ENCODE peak calls at places on chromosomes 3 and 15, in six cellular contexts. M, G, D, E, W and J are unnamed samples.

GRCh38 chr3:177193706-177194268 is 3.5 kb downstream of the TBL1XR1 start:
- DNase-seq in D (peak), W (no peak), E (peak), M (no peak), G (no peak), J (no peak)

GRCh38 chr3:109257269-109257668 is 59.0 kb downstream of the DPPA2 start:
- DNase-seq in W (no peak), D (no peak), G (no peak), M (no peak), E (peak), J (peak)

GRCh38 chr3:38039101-38039898 is at the start of gene DLEC1:
- DNase-seq in W (peak), M (peak), E (peak), D (no peak), G (peak), J (no peak)

GRCh38 chr3:133413166-133414020 is 13.5 kb downstream of the BFSP2 start:
- DNase-seq in D (no peak), E (peak), M (no peak), W (no peak), G (peak), J (peak)

GRCh38 chr15:77416954-77417353 is 3.0 kb downstream of the PEAK1 start:
- DNase-seq in M (no peak), D (no peak), G (peak), W (no peak), E (no peak), J (no peak)

GRCh38 chr3:27521179-27521871 is 37.1 kb upstream of the SLC4A7 start:
- DNase-seq in M (no peak), E (peak), D (no peak), W (no peak), G (peak), J (peak)

GRCh38 chr3:52277071-52277964 is 1.1 kb downstream of the WDR82 start:
- DNase-seq in G (peak), E (peak), W (peak), D (peak), M (peak), J (peak)

GRCh38 chr15:39466428-39466827 is 114.5 kb upstream of the THBS1 start:
- DNase-seq in W (no peak), E (peak), D (no peak), M (no peak), G (peak), J (no peak)

GRCh38 chr3:156677120-156677479 is 2.7 kb downstream of the TIPARP start:
- DNase-seq in G (peak), M (peak), W (peak), E (no peak), D (no peak), J (no peak)

GRCh38 chr3:149042766-149043386 is 43.5 kb downstream of the HLTF start:
- DNase-seq in E (peak), W (no peak), M (no peak), D (no peak), G (peak), J (no peak)

GRCh38 chr15:99123706-99124451 is 19.0 kb downstream of the SYNM start:
- DNase-seq in G (peak), E (peak), D (peak), M (no peak), W (no peak), J (peak)

GRCh38 chr3:52769786-52770445 is 824 bp downstream of the NEK4 start:
- DNase-seq in G (peak), E (peak), W (no peak), D (no peak), M (no peak), J (no peak)